ENCODE peak calls at places on chromosome 18, in ten cellular contexts. N is amniotic stem cell; K is omental fat pad; U is EL; T is stimulated activated CD4-positive, alpha-beta T cell treated with anti-CD3 and anti-CD28 coated beads, Interleukin-4, amount 100 ng/mL, for 24 hours; D is HFF-Myc; E is nucleus accumbens; L is GM13977; A is kidney glomerular epithelial cell; O is body of pancreas. S is an unnamed sample.

GRCh38 chr18:12608292-12608691 is 49.6 kb downstream of the SPIRE1 start:
- DNase-seq in L (no peak), D (no peak), A (no peak), O (no peak), K (no peak), E (no peak), T (no peak), N (no peak), U (peak), S (no peak)

GRCh38 chr18:55422456-55423185 is 165.4 kb downstream of the TCF4 start:
- DNase-seq in L (no peak), T (no peak), U (peak), O (no peak), E (no peak), D (no peak), A (no peak), K (no peak), N (no peak), S (peak)

GRCh38 chr18:45670281-45670962 is 53.6 kb upstream of the SLC14A1 start:
- DNase-seq in A (no peak), D (no peak), L (no peak), N (no peak), O (no peak), U (peak), K (no peak), T (peak), E (no peak), S (no peak)

GRCh38 chr18:57674891-57675290 is 53.3 kb upstream of the NARS1 start:
- DNase-seq in L (no peak), U (no peak), N (no peak), D (no peak), E (no peak), A (no peak), K (no peak), O (no peak), T (no peak), S (no peak)

GRCh38 chr18:1958798-1959197 is 612.5 kb downstream of the METTL4 start:
- DNase-seq in D (no peak), T (no peak), E (no peak), O (no peak), L (no peak), N (no peak), K (no peak), U (no peak), A (no peak), S (no peak)

GRCh38 chr18:48022531-48023330 is 92.3 kb upstream of the SMAD2 start:
- DNase-seq in T (peak), N (peak), E (peak), D (no peak), U (peak), A (peak), O (peak), L (peak), K (no peak), S (no peak)

GRCh38 chr18:70221156-70221910 is 15.8 kb upstream of the RTTN start:
- DNase-seq in N (no peak), K (no peak), O (no peak), A (no peak), E (peak), L (no peak), U (no peak), D (no peak), T (no peak), S (peak)

GRCh38 chr18:42338683-42339082 is 383.6 kb downstream of the PIK3C3 start:
- DNase-seq in T (no peak), L (no peak), O (no peak), K (no peak), A (peak), D (no peak), U (no peak), N (no peak), E (no peak), S (no peak)

GRCh38 chr18:36711813-36712444 is 116.9 kb downstream of the TPGS2 start:
- DNase-seq in T (no peak), D (no peak), O (peak), E (no peak), K (no peak), L (no peak), N (peak), A (peak), U (peak), S (no peak)

GRCh38 chr18:69880083-69880482 is 67.6 kb downstream of the CD226 start:
- DNase-seq in T (no peak), L (no peak), A (no peak), D (no peak), E (no peak), N (no peak), K (no peak), O (no peak), U (no peak), S (no peak)

GRCh38 chr18:44733754-44734465 is 53.2 kb downstream of the SETBP1 start:
- DNase-seq in T (no peak), E (no peak), A (no peak), K (no peak), O (no peak), L (no peak), N (no peak), U (no peak), D (no peak), S (no peak)

GRCh38 chr18:39675358-39675757 is 2109.8 kb upstream of the CELF4 start:
- DNase-seq in O (no peak), D (peak), K (no peak), T (no peak), U (peak), N (no peak), L (no peak), E (no peak), A (peak), S (no peak)

GRCh38 chr18:25016181-25016580 is 335.8 kb downstream of the ZNF521 start:
- DNase-seq in N (no peak), O (no peak), K (no peak), L (no peak), T (no peak), D (no peak), U (no peak), A (no peak), E (no peak), S (no peak)

GRCh38 chr18:78655921-78656320 is 323.7 kb upstream of the SALL3 start:
- DNase-seq in D (no peak), E (no peak), O (no peak), A (no peak), L (no peak), T (no peak), K (no peak), U (no peak), N (no peak), S (no peak)

GRCh38 chr18:8121942-8122480 is 487.2 kb upstream of the RAB12 start:
- DNase-seq in T (no peak), K (no peak), D (no peak), E (no peak), A (peak), U (peak), O (no peak), L (no peak), N (peak), S (no peak)

GRCh38 chr18:57561728-57562423 is 24.6 kb downstream of the FECH start:
- DNase-seq in T (peak), E (no peak), L (peak), K (no peak), O (no peak), N (no peak), U (peak), A (peak), D (peak), S (no peak)

GRCh38 chr18:52570975-52571374 is 231.0 kb downstream of the DCC start:
- DNase-seq in K (no peak), A (no peak), N (no peak), L (no peak), T (no peak), D (no peak), O (no peak), U (no peak), E (no peak), S (no peak)

GRCh38 chr18:76988827-76989646 is 143.5 kb downstream of the MBP start:
- DNase-seq in A (no peak), N (no peak), T (no peak), D (no peak), L (no peak), K (no peak), E (no peak), O (no peak), U (no peak), S (no peak)

GRCh38 chr18:47413327-47413726 is 161.9 kb upstream of the SKOR2 start:
- DNase-seq in E (no peak), L (no peak), K (no peak), O (peak), U (peak), T (no peak), N (no peak), D (no peak), A (no peak), S (no peak)

GRCh38 chr18:42048150-42048549 is 93.1 kb downstream of the PIK3C3 start:
- DNase-seq in L (no peak), T (no peak), U (peak), E (no peak), K (no peak), D (peak), O (no peak), A (peak), N (peak), S (no peak)

GRCh38 chr18:37252854-37253396 is 312.7 kb downstream of the CELF4 start:
- DNase-seq in K (no peak), T (no peak), D (no peak), L (no peak), N (no peak), A (no peak), U (no peak), O (peak), E (no peak), S (no peak)

GRCh38 chr18:79939096-79939495 is 12.4 kb downstream of the SLC66A2 start:
- DNase-seq in L (no peak), T (no peak), A (no peak), U (no peak), K (no peak), E (no peak), D (no peak), N (no peak), O (peak), S (no peak)

GRCh38 chr18:45874501-45875184 is 49.2 kb downstream of the SIGLEC15 start:
- DNase-seq in E (no peak), N (no peak), O (no peak), L (peak), T (peak), K (no peak), U (peak), A (no peak), D (no peak), S (no peak)

GRCh38 chr18:55485666-55486065 is 102.3 kb downstream of the TCF4 start:
- DNase-seq in L (no peak), D (no peak), U (peak), O (no peak), K (no peak), T (no peak), E (no peak), N (no peak), A (no peak), S (no peak)

GRCh38 chr18:79707239-79707638 is 27.6 kb downstream of the CTDP1 start:
- DNase-seq in O (no peak), L (no peak), U (no peak), K (no peak), E (no peak), A (no peak), N (no peak), D (no peak), T (no peak), S (no peak)

GRCh38 chr18:12287684-12288405 is 20.2 kb upstream of the TUBB6 start:
- DNase-seq in D (no peak), K (peak), N (peak), A (peak), L (no peak), E (no peak), U (peak), T (no peak), O (peak), S (no peak)

GRCh38 chr18:52007109-52007508 is 332.9 kb upstream of the DCC start:
- DNase-seq in E (no peak), U (no peak), T (no peak), K (no peak), A (no peak), O (no peak), D (no peak), L (no peak), N (no peak), S (no peak)

GRCh38 chr18:74373428-74373827 is 57.8 kb downstream of the C18orf63 start:
- DNase-seq in U (no peak), L (no peak), O (no peak), A (no peak), K (no peak), T (peak), N (no peak), E (no peak), D (no peak), S (no peak)

GRCh38 chr18:59263566-59264135 is 9.6 kb downstream of the RAX start:
- DNase-seq in D (no peak), K (no peak), E (no peak), T (no peak), O (no peak), U (no peak), L (no peak), N (no peak), A (no peak), S (no peak)

GRCh38 chr18:23593720-23594119 is 7.4 kb upstream of the NPC1 start:
- DNase-seq in D (peak), N (no peak), E (no peak), L (no peak), T (no peak), O (no peak), K (no peak), A (peak), U (peak), S (no peak)

GRCh38 chr18:79540161-79540913 is 139.3 kb upstream of the CTDP1 start:
- DNase-seq in A (no peak), D (no peak), N (no peak), O (no peak), E (peak), U (no peak), L (no peak), K (no peak), T (no peak), S (no peak)

GRCh38 chr18:7464245-7464966 is 102.7 kb upstream of the PTPRM start:
- DNase-seq in L (no peak), U (no peak), N (no peak), E (no peak), T (no peak), O (no peak), A (no peak), D (no peak), K (no peak), S (no peak)

GRCh38 chr18:13482641-13482945 is 243.8 kb downstream of the FAM210A start:
- DNase-seq in T (no peak), O (no peak), K (no peak), L (no peak), D (no peak), A (no peak), U (no peak), E (no peak), N (no peak), S (no peak)

GRCh38 chr18:27627927-27628326 is 442.8 kb upstream of the CHST9 start:
- DNase-seq in L (no peak), D (no peak), A (no peak), U (peak), N (no peak), K (no peak), T (no peak), E (no peak), O (no peak), S (no peak)

GRCh38 chr18:80159713-80160636 is 50.9 kb downstream of the ADNP2 start:
- DNase-seq in E (no peak), O (peak), U (peak), D (no peak), T (peak), L (peak), K (no peak), N (no peak), A (no peak), S (no peak)

GRCh38 chr18:27778441-27778840 is 398.5 kb downstream of the CDH2 start:
- DNase-seq in A (peak), E (no peak), O (no peak), D (no peak), L (no peak), K (no peak), N (no peak), U (peak), T (no peak), S (no peak)

GRCh38 chr18:22604390-22604985 is 186.8 kb upstream of the CTAGE1 start:
- DNase-seq in E (no peak), D (no peak), A (no peak), N (no peak), T (no peak), U (no peak), O (peak), K (no peak), L (peak), S (no peak)

GRCh38 chr18:69447886-69448285 is 47.2 kb downstream of the DOK6 start:
- DNase-seq in E (no peak), O (no peak), T (no peak), U (no peak), D (no peak), K (no peak), L (no peak), N (no peak), A (no peak), S (no peak)

GRCh38 chr18:41378628-41379027 is 576.4 kb upstream of the PIK3C3 start:
- DNase-seq in T (no peak), N (peak), L (no peak), A (no peak), O (no peak), K (no peak), D (no peak), E (no peak), U (no peak), S (no peak)